ENCODE peak calls at places on chromosome 10, in nine cellular contexts. X is suprapubic skin; A is tibial nerve; N is pancreas; J is H9; T is aorta; L is effector memory CD4-positive, alpha-beta T cell; Y is caudate nucleus; P is AG04450. U is an unnamed sample.

GRCh38 chr10:132176647-132177046 is 10.1 kb upstream of the DPYSL4 start:
- DNase-seq in X (no peak), A (no peak), N (no peak), J (no peak), T (no peak), L (no peak), Y (no peak), P (no peak), U (no peak)

GRCh38 chr10:27240891-27241639 is 468 bp upstream of the ACBD5 start:
- DNase-seq in X (peak; percentile 80), A (no peak), N (peak; percentile 38), J (peak; percentile 55), T (peak; percentile 62), L (no peak), Y (no peak), P (no peak), U (peak; percentile 31)

GRCh38 chr10:28453926-28454325 is 79.0 kb upstream of the WAC start:
- DNase-seq in X (no peak), A (no peak), N (no peak), J (no peak), T (no peak), L (no peak), Y (no peak), P (no peak), U (no peak)

GRCh38 chr10:46325021-46325420 is 38.2 kb downstream of the ANTXRL start:
- DNase-seq in X (no peak), A (no peak), N (no peak), J (no peak), T (no peak), L (no peak), Y (no peak), P (no peak), U (no peak)

GRCh38 chr10:78045237-78045636 is 11.6 kb downstream of the RPS24 start:
- DNase-seq in X (no peak), A (no peak), N (no peak), J (no peak), T (no peak), L (no peak), Y (no peak), P (no peak), U (no peak)

GRCh38 chr10:16519908-16520861 is 1.5 kb downstream of the C1QL3 start:
- DNase-seq in X (no peak), A (no peak), N (no peak), J (peak; percentile 38), T (no peak), L (no peak), Y (no peak), P (no peak), U (no peak)

GRCh38 chr10:19531324-19531723 is 284.9 kb upstream of the PLXDC2 start:
- DNase-seq in X (no peak), A (no peak), N (no peak), J (no peak), T (no peak), L (no peak), Y (no peak), P (no peak), U (no peak)

GRCh38 chr10:8691498-8692017 is 637.1 kb downstream of the GATA3 start:
- DNase-seq in X (no peak), A (no peak), N (no peak), J (no peak), T (no peak), L (no peak), Y (no peak), P (no peak), U (no peak)

GRCh38 chr10:9305018-9305655 is 1250.6 kb downstream of the GATA3 start:
- DNase-seq in X (no peak), A (no peak), N (no peak), J (no peak), T (no peak), L (no peak), Y (no peak), P (no peak), U (no peak)

GRCh38 chr10:122301055-122301810 is 30.1 kb downstream of the BTBD16 start:
- DNase-seq in X (no peak), A (peak; percentile 33), N (peak; percentile 15), J (no peak), T (no peak), L (peak; percentile 60), Y (no peak), P (no peak), U (no peak)

GRCh38 chr10:35351021-35351420 is 14.7 kb downstream of the CCNY start:
- DNase-seq in X (no peak), A (no peak), N (no peak), J (no peak), T (no peak), L (no peak), Y (no peak), P (no peak), U (no peak)

GRCh38 chr10:124019886-124020797 is 73.3 kb downstream of the CHST15 start:
- DNase-seq in X (no peak), A (no peak), N (no peak), J (peak; percentile 64), T (no peak), L (no peak), Y (no peak), P (no peak), U (no peak)
- H3K27ac ChIP-seq in X (no peak overlapping the region), A (no peak overlapping the region), N (no peak overlapping the region), J (no peak overlapping the region), T (no peak overlapping the region), L (no peak overlapping the region), Y (no peak overlapping the region), P (no peak overlapping the region), U (no peak overlapping the region)

GRCh38 chr10:61097026-61097425 is 153.0 kb upstream of the RHOBTB1 start:
- DNase-seq in X (no peak), A (no peak), N (no peak), J (no peak), T (no peak), L (no peak), Y (no peak), P (no peak), U (no peak)
- H3K27ac ChIP-seq in X (no peak overlapping the region), A (no peak overlapping the region), N (no peak overlapping the region), J (no peak overlapping the region), T (no peak overlapping the region), L (no peak overlapping the region), Y (peak overlapping the region; percentile 75), P (no peak overlapping the region), U (no peak overlapping the region)

GRCh38 chr10:71235808-71236207 is 23.4 kb downstream of the UNC5B start:
- DNase-seq in X (no peak), A (no peak), N (no peak), J (no peak), T (no peak), L (no peak), Y (no peak), P (no peak), U (no peak)
- H3K27ac ChIP-seq in X (no peak overlapping the region), A (no peak overlapping the region), N (no peak overlapping the region), J (no peak overlapping the region), T (no peak overlapping the region), L (no peak overlapping the region), Y (no peak overlapping the region), P (peak overlapping the region; percentile 31), U (peak overlapping the region; percentile 80)

DNA sequence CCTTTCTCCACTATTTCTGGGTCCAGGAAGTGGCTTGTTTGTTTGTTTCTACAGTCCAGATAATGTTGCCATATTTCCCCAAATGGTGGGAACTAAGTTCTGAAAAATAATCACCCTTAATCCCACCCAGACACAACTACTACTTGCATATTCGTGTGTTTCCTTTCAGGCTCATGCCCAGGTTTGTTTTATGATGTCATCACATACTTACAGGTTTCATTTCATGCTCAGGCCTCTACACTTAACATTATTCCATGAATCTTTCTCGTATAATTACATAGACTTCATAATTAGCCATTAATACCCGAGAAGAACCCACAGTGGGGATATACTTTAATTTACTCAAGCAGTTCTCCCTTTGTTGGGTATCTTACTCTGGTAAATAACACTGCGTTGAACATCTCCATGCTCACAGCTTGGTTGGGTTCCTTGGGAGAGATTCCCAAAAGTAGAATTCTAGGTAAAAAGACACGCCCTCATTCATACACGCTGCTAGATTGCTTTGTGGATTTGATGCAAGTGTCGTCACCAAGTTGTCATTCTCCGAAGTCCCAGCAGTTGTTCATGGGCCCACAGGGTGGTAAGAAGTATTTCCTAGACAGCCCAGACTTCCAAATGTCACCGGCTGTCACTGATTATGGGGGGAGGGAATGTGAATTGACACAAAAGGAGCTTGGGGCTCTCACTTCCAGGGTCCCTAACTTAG is 42.6 kb downstream of the UNC5B start:
- DNase-seq in X (no peak), A (no peak), N (no peak), J (no peak), T (no peak), L (no peak), Y (no peak), P (no peak), U (no peak)
- H3K27ac ChIP-seq in X (no peak overlapping the region), A (no peak overlapping the region), N (no peak overlapping the region), J (no peak overlapping the region), T (no peak overlapping the region), L (no peak overlapping the region), Y (no peak overlapping the region), P (peak overlapping the region; percentile 77), U (no peak overlapping the region)

DNA sequence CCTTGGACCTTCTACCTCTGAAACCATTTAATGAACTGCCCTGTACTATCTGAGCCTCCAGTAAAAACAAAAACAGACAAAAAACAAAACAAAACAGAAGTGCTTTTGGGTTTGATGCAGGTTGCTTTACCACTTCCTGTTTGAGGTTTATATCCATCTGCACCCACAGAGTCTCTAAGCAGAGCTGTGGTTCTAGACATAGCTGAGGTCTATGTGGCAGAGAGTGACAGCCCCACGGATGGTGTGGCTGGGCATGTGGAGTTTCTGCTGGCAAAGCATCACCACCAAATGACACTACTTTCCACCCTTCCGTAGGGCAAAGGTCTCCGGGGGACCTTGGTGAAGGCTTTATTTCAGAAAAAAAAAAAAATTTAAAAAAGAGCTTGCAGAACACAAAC is 754.2 kb downstream of the GRID1 start:
- DNase-seq in X (no peak), A (no peak), N (no peak), J (no peak), T (no peak), L (peak; percentile 7), Y (no peak), P (no peak), U (no peak)
- H3K27ac ChIP-seq in X (no peak overlapping the region), A (no peak overlapping the region), N (no peak overlapping the region), J (no peak overlapping the region), T (no peak overlapping the region), L (no peak overlapping the region), Y (no peak overlapping the region), P (no peak overlapping the region), U (no peak overlapping the region)

DNA sequence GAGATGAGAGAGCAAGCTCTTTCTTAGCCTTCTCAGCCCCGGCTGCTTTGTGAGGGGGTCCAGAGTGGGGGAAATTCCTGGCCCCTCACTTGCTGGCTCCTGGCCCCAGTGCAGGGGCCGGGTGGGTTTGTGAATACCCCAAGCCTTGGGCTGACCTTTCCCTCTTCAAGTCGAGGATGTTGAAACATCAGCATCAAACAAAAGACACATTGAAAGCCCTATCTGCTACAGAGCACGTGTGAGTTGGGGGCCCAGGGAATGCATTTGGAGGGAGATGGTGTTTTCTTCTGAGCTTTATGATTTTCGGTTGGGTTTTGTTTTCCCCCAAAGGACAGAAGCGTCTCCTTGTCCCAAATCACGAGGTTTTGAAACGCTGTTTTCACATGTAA is 2.8 kb downstream of the ZMIZ1 start:
- DNase-seq in X (no peak), A (no peak), N (no peak), J (no peak), T (no peak), L (no peak), Y (no peak), P (no peak), U (no peak)
- H3K27ac ChIP-seq in X (peak overlapping the region; percentile 98), A (peak overlapping the region; percentile 96), N (peak overlapping the region; percentile 94), J (no peak overlapping the region), T (peak overlapping the region; percentile 93), L (no peak overlapping the region), Y (peak overlapping the region; percentile 93), P (peak overlapping the region; percentile 92), U (peak overlapping the region; percentile 96)